ENCODE peak calls at places on chromosomes 2 and 18, in six cellular contexts. F, N, P, W, D and C are unnamed samples.

GRCh38 chr18:56756971-56757370 is 105.8 kb downstream of the WDR7 start:
- DNase-seq in D (no peak), P (no peak), F (no peak), W (no peak), N (no peak), C (no peak)

GRCh38 chr18:64276736-64277135 is 127.8 kb upstream of the LINC00305 start:
- DNase-seq in W (no peak), N (no peak), P (no peak), D (no peak), F (no peak), C (no peak)

GRCh38 chr2:219638217-219638947 is 11.0 kb downstream of the SLC4A3 start:
- DNase-seq in P (no peak), W (peak), N (no peak), F (no peak), D (no peak), C (no peak)

GRCh38 chr2:8500124-8501054 is 181.5 kb upstream of the ID2 start:
- DNase-seq in P (no peak), N (no peak), D (no peak), F (peak), W (peak), C (no peak)

GRCh38 chr2:212549463-212549862 is 10.9 kb upstream of the ERBB4 start:
- DNase-seq in D (no peak), N (no peak), P (no peak), W (no peak), F (no peak), C (no peak)

GRCh38 chr2:108240966-108241365 is 1.2 kb downstream of the SULT1C3 start:
- DNase-seq in P (no peak), N (no peak), F (no peak), W (no peak), D (no peak), C (no peak)

GRCh38 chr2:223846524-223846923 is 9.1 kb upstream of the AP1S3 start:
- DNase-seq in F (peak), D (peak), W (no peak), N (no peak), P (peak), C (no peak)

GRCh38 chr2:85245891-85246290 is 81.9 kb downstream of the TGOLN2 start:
- DNase-seq in W (no peak), F (peak), D (no peak), P (peak), N (no peak), C (no peak)

GRCh38 chr2:143083636-143084035 is 45.6 kb upstream of the ARHGAP15 start:
- DNase-seq in N (no peak), F (peak), P (peak), W (no peak), D (peak), C (no peak)

GRCh38 chr2:239392072-239392357 is 8.8 kb downstream of the HDAC4 start:
- DNase-seq in N (no peak), P (no peak), F (no peak), W (no peak), D (no peak), C (no peak)

GRCh38 chr18:63131106-63131943 is 188.2 kb downstream of the BCL2 start:
- DNase-seq in W (no peak), P (peak), F (peak), D (peak), N (peak), C (no peak)

GRCh38 chr2:173511357-173511756 is 156.7 kb downstream of the CDCA7 start:
- DNase-seq in W (no peak), D (no peak), F (no peak), P (no peak), N (no peak), C (no peak)

GRCh38 chr2:208300847-208301618 is 35.0 kb downstream of the PIKFYVE start:
- DNase-seq in F (no peak), W (no peak), P (no peak), D (no peak), N (no peak), C (no peak)

GRCh38 chr2:68839260-68839833 is 31.9 kb downstream of the BMP10 start:
- DNase-seq in D (peak), N (peak), P (peak), F (peak), W (peak), C (no peak)

GRCh38 chr2:179525340-179525739 is 260.7 kb upstream of the SESTD1 start:
- DNase-seq in W (no peak), D (no peak), N (no peak), P (no peak), F (no peak), C (no peak)

GRCh38 chr2:15521782-15522181 is 39.4 kb downstream of the NBAS start:
- DNase-seq in F (no peak), W (no peak), D (no peak), P (peak), N (no peak), C (no peak)

GRCh38 chr2:134218414-134218813 is 35.5 kb upstream of the MGAT5 start:
- DNase-seq in F (no peak), P (no peak), N (peak), W (no peak), D (no peak), C (no peak)

GRCh38 chr2:180159921-180160320 is 152.8 kb upstream of the CWC22 start:
- DNase-seq in D (no peak), F (no peak), N (no peak), P (no peak), W (no peak), C (no peak)

GRCh38 chr2:239169311-239170048 is 231.3 kb downstream of the HDAC4 start:
- DNase-seq in D (no peak), W (no peak), P (no peak), N (no peak), F (no peak), C (no peak)